ENCODE peak calls at places on chromosomes 6 and 20, in five cellular contexts. One of them, this sample, is unnamed.

GRCh38 chr6:122323361-122323760 is 76.1 kb upstream of the HSF2 start:
- DNase-seq in midbrain: no peak
- DNase-seq in kidney glomerular epithelial cell: no peak
- DNase-seq in DND-41: no peak
- DNase-seq in tibial artery: no peak
- DNase-seq in this sample: no peak

GRCh38 chr6:134310206-134310605 is 7.7 kb downstream of the SGK1 start:
- DNase-seq in tibial artery: no peak
- DNase-seq in kidney glomerular epithelial cell: no peak
- DNase-seq in midbrain: no peak
- DNase-seq in DND-41: no peak
- DNase-seq in this sample: no peak

GRCh38 chr6:87806635-87807034 is 104.6 kb upstream of the AKIRIN2 start:
- DNase-seq in kidney glomerular epithelial cell: no peak
- DNase-seq in midbrain: no peak
- DNase-seq in tibial artery: no peak
- DNase-seq in DND-41: no peak
- DNase-seq in this sample: no peak

GRCh38 chr20:62795023-62795761 is 1.1 kb upstream of the MRGBP start:
- DNase-seq in tibial artery: peak
- DNase-seq in DND-41: peak
- DNase-seq in midbrain: peak
- DNase-seq in kidney glomerular epithelial cell: no peak
- DNase-seq in this sample: no peak

GRCh38 chr20:33411711-33412483 is 10.6 kb upstream of the CDK5RAP1 start:
- DNase-seq in tibial artery: no peak
- DNase-seq in midbrain: no peak
- DNase-seq in kidney glomerular epithelial cell: no peak
- DNase-seq in DND-41: no peak
- DNase-seq in this sample: no peak

GRCh38 chr20:40393161-40393560 is 295.9 kb downstream of the MAFB start:
- DNase-seq in DND-41: no peak
- DNase-seq in midbrain: no peak
- DNase-seq in kidney glomerular epithelial cell: no peak
- DNase-seq in tibial artery: no peak
- DNase-seq in this sample: no peak

GRCh38 chr6:131443514-131443913 is 129.5 kb upstream of the ARG1 start:
- DNase-seq in kidney glomerular epithelial cell: no peak
- DNase-seq in DND-41: peak
- DNase-seq in tibial artery: no peak
- DNase-seq in midbrain: no peak
- DNase-seq in this sample: no peak

GRCh38 chr6:150466196-150466595 is 97.4 kb downstream of the IYD start:
- DNase-seq in DND-41: no peak
- DNase-seq in tibial artery: no peak
- DNase-seq in midbrain: no peak
- DNase-seq in kidney glomerular epithelial cell: no peak
- DNase-seq in this sample: no peak

GRCh38 chr20:11120451-11120850 is 446.7 kb upstream of the JAG1 start:
- DNase-seq in tibial artery: no peak
- DNase-seq in midbrain: no peak
- DNase-seq in DND-41: no peak
- DNase-seq in kidney glomerular epithelial cell: no peak
- DNase-seq in this sample: no peak

GRCh38 chr20:50625986-50626677 is 65.2 kb downstream of the RIPOR3 start:
- DNase-seq in midbrain: no peak
- DNase-seq in tibial artery: peak
- DNase-seq in kidney glomerular epithelial cell: no peak
- DNase-seq in DND-41: peak
- DNase-seq in this sample: no peak

GRCh38 chr6:147390909-147391536 is 117.5 kb upstream of the SAMD5 start:
- DNase-seq in DND-41: no peak
- DNase-seq in kidney glomerular epithelial cell: peak
- DNase-seq in midbrain: no peak
- DNase-seq in tibial artery: no peak
- DNase-seq in this sample: no peak

GRCh38 chr6:90015883-90016282 is 121.6 kb downstream of the GJA10 start:
- DNase-seq in kidney glomerular epithelial cell: no peak
- DNase-seq in tibial artery: no peak
- DNase-seq in midbrain: no peak
- DNase-seq in DND-41: no peak
- DNase-seq in this sample: no peak

GRCh38 chr6:135358251-135358821 is 139.2 kb downstream of the AHI1 start:
- DNase-seq in tibial artery: no peak
- DNase-seq in kidney glomerular epithelial cell: peak
- DNase-seq in DND-41: no peak
- DNase-seq in midbrain: no peak
- DNase-seq in this sample: no peak

GRCh38 chr6:169689247-169689646 is 12.6 kb downstream of the WDR27 start:
- DNase-seq in kidney glomerular epithelial cell: no peak
- DNase-seq in midbrain: no peak
- DNase-seq in tibial artery: no peak
- DNase-seq in DND-41: no peak
- DNase-seq in this sample: no peak

GRCh38 chr6:7556394-7557106 is 15.1 kb downstream of the DSP start:
- DNase-seq in kidney glomerular epithelial cell: no peak
- DNase-seq in DND-41: no peak
- DNase-seq in midbrain: no peak
- DNase-seq in tibial artery: no peak
- DNase-seq in this sample: no peak

GRCh38 chr20:3371757-3372156 is 35.7 kb downstream of the DNAAF9 start:
- DNase-seq in DND-41: no peak
- DNase-seq in midbrain: no peak
- DNase-seq in tibial artery: no peak
- DNase-seq in kidney glomerular epithelial cell: no peak
- DNase-seq in this sample: no peak

GRCh38 chr20:17287998-17288397 is 61.2 kb downstream of the PCSK2 start:
- DNase-seq in kidney glomerular epithelial cell: no peak
- DNase-seq in midbrain: no peak
- DNase-seq in tibial artery: no peak
- DNase-seq in DND-41: no peak
- DNase-seq in this sample: no peak

GRCh38 chr6:33812669-33813068 is 8.9 kb upstream of the MLN start:
- DNase-seq in DND-41: peak
- DNase-seq in tibial artery: no peak
- DNase-seq in kidney glomerular epithelial cell: peak
- DNase-seq in midbrain: peak
- DNase-seq in this sample: no peak

GRCh38 chr20:61976650-61977332 is 88.9 kb downstream of the TAF4 start:
- DNase-seq in DND-41: no peak
- DNase-seq in kidney glomerular epithelial cell: no peak
- DNase-seq in tibial artery: no peak
- DNase-seq in midbrain: no peak
- DNase-seq in this sample: no peak

GRCh38 chr6:77462359-77463307 is 658 bp downstream of the HTR1B start:
- DNase-seq in kidney glomerular epithelial cell: no peak
- DNase-seq in DND-41: no peak
- DNase-seq in midbrain: no peak
- DNase-seq in tibial artery: peak
- DNase-seq in this sample: no peak

GRCh38 chr20:25083141-25083772 is 1.3 kb upstream of the VSX1 start:
- DNase-seq in DND-41: peak
- DNase-seq in tibial artery: no peak
- DNase-seq in midbrain: no peak
- DNase-seq in kidney glomerular epithelial cell: no peak
- DNase-seq in this sample: no peak

GRCh38 chr6:125658759-125659431 is 90.5 kb upstream of the HEY2 start:
- DNase-seq in midbrain: no peak
- DNase-seq in DND-41: no peak
- DNase-seq in tibial artery: no peak
- DNase-seq in kidney glomerular epithelial cell: peak
- DNase-seq in this sample: no peak

GRCh38 chr20:12180107-12180661 is 262.5 kb downstream of the BTBD3 start:
- DNase-seq in kidney glomerular epithelial cell: no peak
- DNase-seq in tibial artery: no peak
- DNase-seq in midbrain: no peak
- DNase-seq in DND-41: no peak
- DNase-seq in this sample: no peak

GRCh38 chr20:40961686-40962640 is 66.7 kb upstream of the TOP1 start:
- DNase-seq in tibial artery: peak
- DNase-seq in kidney glomerular epithelial cell: no peak
- DNase-seq in DND-41: peak
- DNase-seq in midbrain: no peak
- DNase-seq in this sample: no peak

GRCh38 chr6:140462495-140463311 is 1088.3 kb upstream of the CITED2 start:
- DNase-seq in tibial artery: no peak
- DNase-seq in midbrain: no peak
- DNase-seq in kidney glomerular epithelial cell: peak
- DNase-seq in DND-41: no peak
- DNase-seq in this sample: no peak

GRCh38 chr20:62020935-62021701 is 44.6 kb downstream of the TAF4 start:
- DNase-seq in DND-41: no peak
- DNase-seq in midbrain: peak
- DNase-seq in tibial artery: no peak
- DNase-seq in kidney glomerular epithelial cell: no peak
- DNase-seq in this sample: no peak

GRCh38 chr6:70371454-70372105 is 41.7 kb upstream of the FAM135A start:
- DNase-seq in tibial artery: no peak
- DNase-seq in kidney glomerular epithelial cell: peak
- DNase-seq in DND-41: no peak
- DNase-seq in midbrain: peak
- DNase-seq in this sample: no peak

GRCh38 chr6:163525926-163526325 is 111.4 kb downstream of the QKI start:
- DNase-seq in tibial artery: no peak
- DNase-seq in midbrain: no peak
- DNase-seq in kidney glomerular epithelial cell: peak
- DNase-seq in DND-41: no peak
- DNase-seq in this sample: no peak

GRCh38 chr20:48826064-48826463 is 1.7 kb downstream of the PREX1 start:
- DNase-seq in tibial artery: no peak
- DNase-seq in midbrain: peak
- DNase-seq in DND-41: no peak
- DNase-seq in kidney glomerular epithelial cell: no peak
- DNase-seq in this sample: no peak

GRCh38 chr20:63856111-63856511 is 5.2 kb upstream of the ABHD16B start:
- DNase-seq in kidney glomerular epithelial cell: no peak
- DNase-seq in midbrain: no peak
- DNase-seq in tibial artery: no peak
- DNase-seq in DND-41: no peak
- DNase-seq in this sample: no peak

GRCh38 chr6:100203391-100203790 is 209.4 kb upstream of the MCHR2 start:
- DNase-seq in tibial artery: no peak
- DNase-seq in kidney glomerular epithelial cell: peak
- DNase-seq in midbrain: no peak
- DNase-seq in DND-41: no peak
- DNase-seq in this sample: no peak